ENCODE peak calls at places on chromosomes 5 and 9, in eight cellular contexts. Z, I, K, P, F, O, M and R are unnamed samples.

GRCh38 chr5:55230086-55230629 is 3.0 kb upstream of the MCIDAS start:
- DNase-seq in F (no peak), Z (no peak), O (no peak), P (no peak), K (no peak), I (no peak), M (no peak), R (peak; percentile 16)

GRCh38 chr5:38375423-38375822 is 117.1 kb downstream of the EGFLAM start:
- DNase-seq in F (no peak), P (no peak), I (no peak), O (no peak), Z (no peak), K (no peak), M (no peak), R (no peak)

GRCh38 chr5:123545506-123545905 is 33.5 kb downstream of the CSNK1G3 start:
- DNase-seq in P (no peak), Z (no peak), O (no peak), K (peak; percentile 27), I (no peak), F (no peak), M (no peak), R (no peak)

GRCh38 chr5:159552751-159553150 is 222.5 kb upstream of the IL12B start:
- DNase-seq in P (no peak), F (no peak), K (no peak), Z (no peak), O (peak; percentile 35), M (no peak), I (no peak), R (no peak)

GRCh38 chr5:140141241-140141640 is 15.5 kb downstream of the IGIP start:
- DNase-seq in I (no peak), F (no peak), M (no peak), Z (no peak), P (peak; percentile 90), O (peak; percentile 67), K (no peak), R (no peak)

GRCh38 chr5:109873687-109874086 is 184.0 kb downstream of the MAN2A1 start:
- DNase-seq in P (no peak), I (no peak), F (no peak), O (no peak), M (no peak), K (no peak), Z (no peak), R (no peak)

GRCh38 chr5:169263591-169263990 is 37.3 kb downstream of the SLIT3 start:
- DNase-seq in Z (no peak), K (no peak), P (no peak), O (no peak), F (no peak), I (no peak), M (no peak), R (no peak)

GRCh38 chr5:429453-430188 is 13.4 kb upstream of the EXOC3 start:
- DNase-seq in M (no peak), F (no peak), P (no peak), Z (no peak), K (no peak), O (peak; percentile 63), I (no peak), R (no peak)

GRCh38 chr5:153340139-153340538 is 150.3 kb upstream of the GRIA1 start:
- DNase-seq in Z (no peak), F (no peak), K (no peak), P (no peak), I (no peak), M (no peak), O (no peak), R (no peak)

GRCh38 chr5:39648539-39649200 is 223.9 kb upstream of the DAB2 start:
- DNase-seq in Z (no peak), P (no peak), F (no peak), I (no peak), O (no peak), M (no peak), K (peak; percentile 20), R (peak; percentile 4)

GRCh38 chr5:150498501-150498900 is 9.4 kb upstream of the NDST1 start:
- DNase-seq in F (no peak), P (no peak), O (no peak), Z (no peak), M (no peak), K (no peak), I (no peak), R (no peak)

GRCh38 chr5:150496098-150496497 is 11.8 kb upstream of the NDST1 start:
- DNase-seq in P (no peak), F (no peak), K (no peak), Z (no peak), M (no peak), O (no peak), I (no peak), R (no peak)

GRCh38 chr5:150497989-150498317 is 10.0 kb upstream of the NDST1 start:
- DNase-seq in K (no peak), F (no peak), P (no peak), I (no peak), M (no peak), Z (no peak), O (no peak), R (no peak)

GRCh38 chr5:150496534-150496933 is 11.4 kb upstream of the NDST1 start:
- DNase-seq in I (no peak), M (no peak), P (no peak), O (no peak), Z (no peak), F (peak; percentile 64), K (no peak), R (no peak)

GRCh38 chr5:150497274-150497988 is 10.5 kb upstream of the NDST1 start:
- DNase-seq in P (no peak), M (peak; percentile 82), F (no peak), O (no peak), Z (no peak), I (peak; percentile 96), K (peak; percentile 92), R (no peak)
- TF ChIP-seq CTCF in P (no peak), M (no peak), F (no peak), O (no peak), Z (no peak), I (no peak), K (no peak), R (no peak)

GRCh38 chr9:129610193-129610472 is 10.8 kb downstream of the C9orf50 start:
- DNase-seq in F (no peak), O (no peak), I (no peak), P (no peak), Z (no peak), K (no peak), M (no peak), R (no peak)

GRCh38 chr9:129610473-129611301 is 10.2 kb downstream of the C9orf50 start:
- DNase-seq in P (no peak), Z (peak; percentile 61), I (peak; percentile 81), K (peak; percentile 64), O (no peak), F (peak; percentile 79), M (no peak), R (peak; percentile 69)

GRCh38 chr9:129611302-129611800 is 9.6 kb downstream of the C9orf50 start:
- DNase-seq in F (no peak), K (no peak), I (no peak), O (no peak), P (no peak), Z (no peak), M (no peak), R (no peak)

GRCh38 chr9:129608561-129609481 is 12.1 kb downstream of the C9orf50 start:
- DNase-seq in P (no peak), Z (no peak), F (no peak), M (no peak), O (no peak), K (no peak), I (no peak), R (no peak)

DNA sequence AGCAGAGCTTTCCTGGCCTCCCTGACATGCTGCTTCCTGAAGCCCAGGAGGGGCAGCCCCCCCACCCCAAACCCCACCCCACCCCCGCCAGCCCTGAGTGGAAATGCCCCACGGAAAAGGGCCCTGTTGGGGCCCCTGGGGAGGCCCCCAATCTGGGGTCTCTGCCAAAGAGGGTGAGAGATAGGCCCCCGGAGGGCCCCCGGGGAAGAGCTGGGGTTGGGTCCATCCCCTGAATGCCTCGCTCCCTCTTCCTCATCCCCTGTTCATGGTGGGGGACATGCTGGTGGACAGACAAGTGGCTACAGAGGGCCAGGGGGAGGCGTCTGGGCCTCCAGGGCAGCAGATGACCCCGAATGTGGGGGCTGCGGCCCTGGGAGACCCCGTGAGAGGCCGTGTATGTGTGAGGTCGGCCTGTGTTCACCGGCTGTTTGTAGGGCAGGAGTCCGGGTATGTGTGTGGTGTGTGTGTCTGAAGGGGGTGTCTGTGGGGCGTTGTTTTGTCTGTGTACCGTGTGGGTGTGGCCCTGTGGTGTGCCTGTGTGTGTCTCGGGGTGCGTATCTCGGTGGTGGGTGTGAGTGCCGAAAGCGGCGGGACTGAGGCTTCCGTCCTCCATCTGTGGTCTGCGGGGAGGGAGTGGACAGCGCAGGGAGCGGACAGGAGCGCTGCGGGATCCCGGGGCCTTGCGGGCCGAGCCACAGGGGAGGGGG is 11.3 kb downstream of the C9orf50 start:
- DNase-seq in M (no peak), I (no peak), O (no peak), Z (peak; percentile 66), F (peak; percentile 50), P (no peak), K (no peak), R (peak; percentile 52)
- H3K4me3 ChIP-seq in M (no peak overlapping the region), I (peak overlapping the region; percentile 67), O (peak overlapping the region; percentile 26), Z (peak overlapping the region; percentile 69), F (peak overlapping the region; percentile 77), P (peak overlapping the region; percentile 54), K (no peak overlapping the region), R (no peak overlapping the region)

DNA sequence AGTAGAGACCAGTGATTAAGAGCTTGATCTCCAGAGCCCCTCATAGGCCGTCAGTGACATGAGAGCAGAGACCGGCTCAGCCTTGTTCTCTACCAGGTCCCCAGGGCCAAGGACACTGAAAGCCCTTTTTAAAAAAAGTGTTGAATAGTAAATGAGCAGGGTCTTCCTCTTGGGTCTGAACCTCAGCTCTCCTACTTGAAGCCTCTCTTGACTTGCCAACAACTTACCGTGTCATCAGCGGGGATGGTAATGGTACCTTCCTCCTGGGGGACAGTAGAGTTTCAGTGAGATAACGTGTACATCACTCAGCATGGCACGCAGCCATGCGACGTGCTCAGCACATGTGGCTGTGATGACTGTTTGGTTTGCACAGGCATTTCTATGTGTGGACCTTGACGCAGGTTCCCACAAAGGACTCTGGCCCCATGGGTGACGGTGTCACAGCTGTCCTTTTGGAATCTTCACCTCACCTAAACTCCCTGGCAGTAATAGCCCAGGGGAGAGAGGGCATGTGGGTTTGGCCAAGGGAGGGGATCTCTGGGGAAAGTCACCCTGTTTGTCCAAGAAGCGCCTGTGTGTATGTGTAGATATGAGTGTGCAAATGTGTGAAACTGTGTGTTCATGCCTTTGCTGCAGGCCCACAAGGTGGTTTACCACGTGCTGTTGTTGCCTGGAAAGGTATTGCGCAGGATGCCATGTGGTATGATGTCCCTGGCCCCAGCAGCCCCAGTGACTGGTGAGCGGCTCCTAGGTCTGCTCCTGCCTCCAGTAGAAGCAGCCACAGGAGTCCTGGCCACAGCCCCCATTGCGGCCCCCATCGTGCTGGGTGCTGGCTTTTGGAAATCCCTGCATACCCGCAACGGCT is 18.7 kb downstream of the ERGIC1 start:
- DNase-seq in M (no peak), I (peak; percentile 91), K (no peak), P (no peak), Z (no peak), O (no peak), F (no peak), R (no peak)
- TF ChIP-seq CTCF in M (no peak), I (no peak), K (no peak), P (no peak), Z (no peak), O (no peak), F (no peak), R (no peak)

GRCh38 chr9:1208185-1208584 is 158.0 kb downstream of the DMRT2 start:
- DNase-seq in M (no peak), F (no peak), K (no peak), Z (no peak), P (no peak), O (peak; percentile 57), I (no peak), R (no peak)
- H3K4me3 ChIP-seq in M (peak overlapping the region; percentile 25), F (no peak overlapping the region), K (no peak overlapping the region), Z (no peak overlapping the region), P (no peak overlapping the region), O (peak overlapping the region; percentile 13), I (no peak overlapping the region), R (no peak overlapping the region)

GRCh38 chr9:93297659-93298497 is 113.9 kb downstream of the WNK2 start:
- DNase-seq in I (no peak), F (no peak), K (no peak), P (no peak), M (no peak), O (no peak), Z (no peak), R (no peak)
- TF ChIP-seq CTCF in I (no peak), F (no peak), K (no peak), P (no peak), M (no peak), O (no peak), Z (no peak), R (no peak)